ENCODE peak calls at places on chromosomes 5 and 9, in four cellular contexts. U is RWPE1, J is mucosa of descending colon, O is GM23338. L is an unnamed sample.

GRCh38 chr9:16241231-16241630 is 629.2 kb downstream of the BNC2 start:
- DNase-seq in U (no peak), J (no peak), O (no peak), L (no peak)

GRCh38 chr9:131282688-131283422 is 6.5 kb upstream of the FAM78A start:
- DNase-seq in U (peak; percentile 54), J (no peak), O (peak; percentile 96), L (peak; percentile 87)

GRCh38 chr5:132257131-132258101 is at the start of gene PDLIM4:
- DNase-seq in U (peak; percentile 46), J (no peak), O (peak; percentile 92), L (peak; percentile 92)

GRCh38 chr5:56814963-56815656 is at the start of gene MAP3K1:
- DNase-seq in U (peak; percentile 89), J (peak; percentile 94), O (peak; percentile 69), L (peak; percentile 91)

GRCh38 chr5:95393279-95393678 is 2.1 kb downstream of the FAM81B start:
- DNase-seq in U (no peak), J (no peak), O (no peak), L (no peak)

GRCh38 chr9:129868571-129869486 is 33.6 kb downstream of the USP20 start:
- DNase-seq in U (peak; percentile 34), J (peak; percentile 73), O (no peak), L (no peak)

GRCh38 chr9:127803507-127804352 is 1.0 kb downstream of the FPGS start:
- DNase-seq in U (peak; percentile 99), J (no peak), O (peak; percentile 59), L (no peak)

GRCh38 chr9:4680750-4681149 is 1.4 kb downstream of the CDC37L1 start:
- DNase-seq in U (no peak), J (no peak), O (no peak), L (no peak)

GRCh38 chr5:31819926-31820516 is 181.1 kb downstream of the PDZD2 start:
- DNase-seq in U (no peak), J (no peak), O (peak; percentile 47), L (no peak)

GRCh38 chr5:74042559-74043357 is 416.8 kb downstream of the ARHGEF28 start:
- DNase-seq in U (peak; percentile 71), J (no peak), O (no peak), L (no peak)

GRCh38 chr5:97102010-97102470 is 40.4 kb downstream of the LIX1 start:
- DNase-seq in U (no peak), J (no peak), O (peak; percentile 63), L (peak; percentile 52)

GRCh38 chr5:146667633-146668032 is 151.6 kb upstream of the GPR151 start:
- DNase-seq in U (no peak), J (no peak), O (no peak), L (no peak)

GRCh38 chr9:99377790-99378775 is 156.0 kb downstream of the SEC61B start:
- DNase-seq in U (no peak), J (no peak), O (peak; percentile 28), L (peak; percentile 41)

GRCh38 chr5:113162770-113163169 is 186.2 kb downstream of the DCP2 start:
- DNase-seq in U (peak; percentile 97), J (no peak), O (no peak), L (no peak)

GRCh38 chr5:77133061-77133758 is 46.1 kb upstream of the ZBED3 start:
- DNase-seq in U (peak; percentile 99), J (no peak), O (no peak), L (no peak)

GRCh38 chr9:34010979-34011378 is 37.7 kb downstream of the UBAP2 start:
- DNase-seq in U (no peak), J (no peak), O (no peak), L (no peak)

GRCh38 chr9:136258786-136259516 is 13.3 kb upstream of the QSOX2 start:
- DNase-seq in U (no peak), J (no peak), O (no peak), L (no peak)

GRCh38 chr5:134874831-134875655 is 872 bp downstream of the TXNDC15 start:
- DNase-seq in U (peak; percentile 90), J (peak; percentile 54), O (peak; percentile 32), L (peak; percentile 40)

DNA sequence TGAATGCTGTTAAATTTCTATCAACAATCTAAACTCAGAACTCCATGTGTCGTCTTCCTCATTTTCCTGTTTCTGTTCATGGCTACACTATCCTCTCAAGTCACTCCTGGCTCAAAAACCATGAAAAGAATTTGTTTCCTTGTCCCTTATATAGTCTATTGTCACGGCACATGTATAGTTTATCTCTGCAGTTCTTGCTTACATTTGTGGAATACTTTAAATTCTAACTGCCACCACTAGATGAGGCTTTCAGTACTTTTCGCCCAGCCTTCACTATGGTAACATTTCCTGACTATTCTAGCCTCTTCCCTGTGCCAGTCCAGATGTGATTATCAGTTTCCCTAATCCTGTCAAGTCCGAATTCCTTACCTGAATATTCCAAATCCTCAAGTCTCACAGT is 34.6 kb downstream of the PKD2L2 start:
- DNase-seq in U (no peak), J (no peak), O (peak; percentile 47), L (peak; percentile 3)
- TF ChIP-seq CTCF in U (no peak), J (no peak), O (peak; percentile 15), L (peak; percentile 6)

DNA sequence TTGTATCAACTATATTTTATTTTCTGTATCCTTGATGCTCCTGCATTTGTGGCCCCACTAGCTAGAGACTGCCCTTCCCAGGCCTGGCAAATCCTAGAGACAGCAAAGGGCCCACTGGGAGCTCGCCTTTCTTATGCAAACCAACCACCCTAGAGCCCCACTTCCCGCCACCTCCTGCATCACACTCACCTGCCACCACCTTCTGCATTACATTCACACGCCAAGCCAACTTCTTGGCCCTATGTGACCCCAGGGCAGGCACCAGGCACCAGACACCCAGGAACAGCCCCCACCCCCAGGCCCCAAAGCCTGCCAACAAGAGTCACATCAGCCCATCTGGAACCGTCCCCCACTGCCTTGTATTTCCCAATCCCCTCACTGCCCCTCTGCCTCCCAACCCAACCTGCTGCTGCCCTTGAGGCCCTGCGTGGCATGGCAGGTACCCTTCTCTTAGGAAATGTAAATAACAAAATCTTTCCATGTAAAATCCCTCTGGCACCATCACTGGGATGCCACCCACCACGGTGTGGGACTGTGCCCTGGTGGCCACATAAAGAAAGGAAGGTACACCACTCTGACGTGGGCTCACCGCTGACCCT is 22.0 kb downstream of the ROR2 start:
- DNase-seq in U (no peak), J (no peak), O (peak; percentile 60), L (no peak)
- TF ChIP-seq CTCF in U (no peak), J (no peak), O (no peak), L (no peak)

GRCh38 chr5:98773214-98773463 is 324 bp upstream of the RGMB start:
- DNase-seq in U (no peak), J (no peak), O (no peak), L (no peak)

GRCh38 chr5:98775962-98776687 is 2.7 kb downstream of the RGMB start:
- DNase-seq in U (no peak), J (no peak), O (no peak), L (no peak)

GRCh38 chr5:98775246-98775961 is 1.9 kb downstream of the RGMB start:
- DNase-seq in U (no peak), J (no peak), O (no peak), L (peak; percentile 79)

GRCh38 chr5:98773464-98774191 is at the start of gene RGMB:
- DNase-seq in U (peak; percentile 100), J (peak; percentile 97), O (peak; percentile 99), L (peak; percentile 99)

DNA sequence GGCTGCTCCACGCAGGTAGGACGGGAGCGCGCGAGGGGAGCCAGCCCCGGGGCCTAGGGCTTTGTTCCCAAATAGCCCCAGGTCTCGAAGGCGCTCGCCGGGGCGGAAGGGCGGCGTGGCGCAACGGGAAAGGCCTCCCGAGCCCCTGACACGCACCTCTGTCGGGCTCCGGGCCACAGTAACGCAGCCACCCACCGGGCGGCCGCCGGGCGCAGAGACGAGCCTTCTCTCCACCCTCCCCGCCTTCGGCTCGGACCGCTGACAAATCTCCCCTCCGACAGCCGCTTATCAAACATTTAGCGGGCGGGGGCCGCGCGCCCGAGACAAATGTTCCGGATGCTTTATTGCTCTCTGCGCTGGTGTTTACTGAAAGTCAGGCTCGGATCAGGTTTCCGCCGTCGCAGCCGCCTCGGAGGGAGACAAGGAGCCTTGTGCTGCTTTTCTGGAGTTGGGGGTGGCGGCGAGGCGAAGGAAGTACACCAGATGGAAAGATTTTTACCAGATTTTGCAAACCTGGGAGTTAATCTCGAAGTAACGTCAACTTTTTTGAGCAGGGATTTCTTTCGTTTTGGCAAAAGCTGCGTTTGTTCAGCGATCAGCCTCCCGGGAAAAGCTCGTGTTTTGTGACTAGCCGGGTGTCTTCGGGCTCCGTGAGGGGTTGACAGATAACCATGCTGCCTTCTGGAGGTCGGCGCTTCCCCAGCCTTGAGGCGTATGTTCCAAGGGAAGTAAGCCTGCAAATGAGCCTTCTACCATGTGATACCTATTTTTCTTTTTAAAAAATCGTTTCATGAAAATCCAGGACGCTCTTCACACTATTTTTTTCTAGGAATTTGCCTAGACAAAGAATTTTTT is 956 bp downstream of the RGMB start:
- DNase-seq in U (peak; percentile 55), J (peak; percentile 82), O (peak; percentile 85), L (peak; percentile 87)
- TF ChIP-seq CTCF in U (no peak), J (no peak), O (no peak), L (peak; percentile 2)

DNA sequence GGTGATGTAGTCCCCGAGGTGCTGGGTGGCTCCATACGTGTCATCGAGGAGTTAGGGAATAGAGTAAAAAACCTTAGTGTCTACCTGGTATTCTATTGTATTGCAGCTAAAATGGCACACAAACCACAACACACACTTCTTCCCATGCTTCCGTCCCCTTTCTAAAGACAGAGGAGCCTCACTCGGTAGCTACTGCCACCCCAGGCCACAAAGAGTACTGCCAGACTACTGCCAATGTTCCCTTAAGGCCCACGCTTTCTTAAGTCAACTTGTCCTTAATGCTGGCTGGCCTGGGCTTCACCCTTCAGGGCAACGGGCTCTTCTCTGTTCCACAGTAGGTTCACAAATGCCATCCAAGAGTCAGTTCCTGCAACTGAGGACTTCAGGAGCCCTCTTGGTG is 673.0 kb downstream of the ELAVL2 start:
- DNase-seq in U (no peak), J (no peak), O (peak; percentile 36), L (no peak)
- TF ChIP-seq CTCF in U (peak; percentile 9), J (no peak), O (peak; percentile 37), L (no peak)

GRCh38 chr5:64147849-64148441 is 17.7 kb upstream of the RNF180 start:
- DNase-seq in U (peak; percentile 62), J (peak; percentile 37), O (peak; percentile 73), L (peak; percentile 75)

GRCh38 chr5:64144429-64145215 is 21.0 kb upstream of the RNF180 start:
- DNase-seq in U (peak; percentile 43), J (no peak), O (no peak), L (no peak)

GRCh38 chr5:64149857-64150521 is 15.7 kb upstream of the RNF180 start:
- DNase-seq in U (no peak), J (no peak), O (no peak), L (no peak)

GRCh38 chr5:64147379-64147778 is 18.3 kb upstream of the RNF180 start:
- DNase-seq in U (no peak), J (no peak), O (no peak), L (no peak)

GRCh38 chr5:64149268-64149667 is 16.4 kb upstream of the RNF180 start:
- DNase-seq in U (no peak), J (no peak), O (no peak), L (no peak)
- TF ChIP-seq CTCF in U (no peak), J (no peak), O (no peak), L (no peak)

L was measured in neural progenitor cell.